ENCODE peak calls at places on chromosomes 13 and 19, in nine cellular contexts. M is OCI-LY7, K is cerebellum, F is HFFc6, L is HTR-8/SVneo, S is H54, O is HEK293T, T is NCI-H460, D is caudate nucleus. V is an unnamed sample.

GRCh38 chr13:41306271-41307150 is 4.6 kb upstream of the NAA16 start:
- DNase-seq in F (no peak), K (no peak), T (no peak), M (no peak), O (no peak), S (no peak), L (no peak), D (no peak), V (no peak)

GRCh38 chr13:56700324-56700723 is 440.4 kb upstream of the PRR20A start:
- DNase-seq in F (no peak), O (no peak), L (no peak), K (no peak), M (no peak), S (no peak), T (no peak), D (no peak), V (no peak)

GRCh38 chr19:46042252-46042883 is 1.6 kb upstream of the IGFL4 start:
- DNase-seq in L (no peak), O (no peak), K (no peak), M (no peak), T (no peak), F (no peak), S (no peak), D (no peak), V (no peak)

GRCh38 chr13:84567848-84568247 is 685.6 kb upstream of the SLITRK1 start:
- DNase-seq in O (no peak), S (no peak), M (no peak), D (no peak), K (no peak), F (no peak), T (no peak), L (no peak), V (no peak)

GRCh38 chr19:44878119-44878865 is 12.8 kb upstream of the TOMM40 start:
- DNase-seq in T (no peak), K (no peak), L (no peak), D (no peak), F (no peak), S (no peak), M (no peak), O (no peak), V (no peak)

GRCh38 chr19:7159105-7159933 is 89.8 kb downstream of the ZNF557 start:
- DNase-seq in D (no peak), O (peak), K (peak), M (no peak), S (peak), L (peak), F (peak), T (no peak), V (peak)

GRCh38 chr13:33637978-33638743 is 179.8 kb upstream of the RFC3 start:
- DNase-seq in S (no peak), F (peak), O (no peak), D (no peak), T (no peak), L (no peak), M (no peak), K (no peak), V (peak)

GRCh38 chr19:31784631-31785237 is 435.5 kb upstream of the TSHZ3 start:
- DNase-seq in S (no peak), M (no peak), O (no peak), D (no peak), T (no peak), L (no peak), K (no peak), F (no peak), V (no peak)

GRCh38 chr13:74026753-74027152 is 107.5 kb downstream of the KLF12 start:
- DNase-seq in D (no peak), F (no peak), K (no peak), T (no peak), S (no peak), M (peak), L (no peak), O (no peak), V (peak)

GRCh38 chr13:108964601-108965000 is 335.2 kb downstream of the MYO16 start:
- DNase-seq in O (no peak), L (no peak), M (no peak), D (no peak), F (no peak), K (no peak), S (no peak), T (no peak), V (peak)

GRCh38 chr19:18852634-18853033 is 20.9 kb downstream of the UPF1 start:
- DNase-seq in T (no peak), O (no peak), S (no peak), M (no peak), K (no peak), D (no peak), F (no peak), L (no peak), V (no peak)

GRCh38 chr19:55345818-55346724 is 6.4 kb downstream of the KMT5C start:
- DNase-seq in L (no peak), S (peak), M (no peak), D (no peak), O (no peak), F (no peak), K (no peak), T (no peak), V (peak)

GRCh38 chr19:34350161-34350561 is 14.8 kb upstream of the GPI start:
- DNase-seq in O (no peak), S (no peak), L (no peak), M (peak), K (no peak), D (no peak), T (no peak), F (no peak), V (no peak)

GRCh38 chr13:45055902-45056648 is 64.2 kb upstream of the GTF2F2 start:
- DNase-seq in O (no peak), S (no peak), F (peak), D (no peak), M (no peak), K (no peak), L (no peak), T (no peak), V (peak)

GRCh38 chr19:51140441-51140840 is 1.7 kb upstream of the SIGLEC7 start:
- DNase-seq in K (no peak), D (no peak), M (no peak), L (no peak), F (no peak), S (no peak), T (no peak), O (no peak), V (no peak)

GRCh38 chr13:20465218-20465879 is 60.3 kb downstream of the CRYL1 start:
- DNase-seq in F (no peak), L (no peak), D (no peak), K (no peak), T (no peak), M (no peak), O (no peak), S (no peak), V (no peak)

GRCh38 chr19:54137913-54138776 is 583 bp downstream of the CNOT3 start:
- DNase-seq in T (no peak), L (no peak), M (peak), D (no peak), S (peak), O (no peak), K (no peak), F (no peak), V (no peak)

GRCh38 chr19:49997709-49998108 is 27.5 kb downstream of the VRK3 start:
- DNase-seq in M (peak), S (peak), F (no peak), K (peak), O (peak), D (no peak), T (no peak), L (peak), V (peak)

GRCh38 chr13:113881614-113882265 is 17.9 kb upstream of the GAS6 start:
- DNase-seq in D (no peak), M (no peak), L (no peak), K (no peak), F (no peak), S (no peak), O (no peak), T (no peak), V (peak)

GRCh38 chr19:35208121-35208520 is 20.4 kb downstream of the FAM187B start:
- DNase-seq in K (no peak), M (no peak), L (no peak), T (no peak), S (no peak), F (no peak), O (no peak), D (no peak), V (no peak)

GRCh38 chr19:58409010-58409790 is 751 bp downstream of the ZNF584 start:
- DNase-seq in M (no peak), F (no peak), K (no peak), L (no peak), D (no peak), O (no peak), S (no peak), T (no peak), V (no peak)

GRCh38 chr13:109271061-109271460 is 515.3 kb downstream of the IRS2 start:
- DNase-seq in S (no peak), M (no peak), D (no peak), T (no peak), L (no peak), O (no peak), F (no peak), K (no peak), V (no peak)

GRCh38 chr13:25171517-25172302 is at the start of gene AMER2:
- DNase-seq in D (peak), T (peak), M (no peak), L (no peak), S (no peak), O (peak), K (peak), F (no peak), V (no peak)

GRCh38 chr13:32142115-32142514 is 110.5 kb downstream of the FRY start:
- DNase-seq in F (no peak), O (no peak), S (no peak), K (no peak), M (no peak), T (no peak), L (no peak), D (no peak), V (no peak)

GRCh38 chr19:21947775-21948174 is 63.0 kb downstream of the ZNF208 start:
- DNase-seq in M (peak), T (no peak), O (peak), S (no peak), L (no peak), K (no peak), F (no peak), D (no peak), V (no peak)

GRCh38 chr13:20303636-20304035 is 71.5 kb upstream of the GJB6 start:
- DNase-seq in L (no peak), S (no peak), O (no peak), K (no peak), T (no peak), D (no peak), F (no peak), M (no peak), V (no peak)

GRCh38 chr19:13029893-13030292 is 34.6 kb downstream of the NFIX start:
- DNase-seq in F (no peak), D (peak), O (no peak), S (no peak), T (no peak), L (no peak), K (no peak), M (peak), V (no peak)

GRCh38 chr19:4232614-4233281 is 3.4 kb downstream of the EBI3 start:
- DNase-seq in O (peak), F (no peak), D (no peak), S (no peak), L (no peak), K (no peak), M (no peak), T (no peak), V (no peak)

GRCh38 chr13:28099396-28100148 is 804 bp downstream of the FLT3 start:
- DNase-seq in S (no peak), F (no peak), O (no peak), M (no peak), K (peak), L (no peak), T (no peak), D (no peak), V (no peak)

GRCh38 chr13:36666482-36667264 is 7.1 kb upstream of the SERTM1 start:
- DNase-seq in F (no peak), S (no peak), K (no peak), T (no peak), D (no peak), L (no peak), O (no peak), M (no peak), V (no peak)